ENCODE peak calls at places on chromosomes 2 and 18, in five cellular contexts. One of them, this sample, is unnamed.

GRCh38 chr2:239393401-239393940 is 7.3 kb downstream of the HDAC4 start:
- DNase-seq in HepG2: no peak
- DNase-seq in GM12878: no peak
- DNase-seq in A549: no peak
- DNase-seq in K562: no peak
- DNase-seq in this sample: no peak

GRCh38 chr2:174645316-174645715 is 47.7 kb upstream of the WIPF1 start:
- DNase-seq in HepG2: no peak
- DNase-seq in GM12878: no peak
- DNase-seq in A549: no peak
- DNase-seq in K562: no peak
- DNase-seq in this sample: no peak

GRCh38 chr2:26269571-26270170 is 24.9 kb downstream of the HADHB start:
- DNase-seq in HepG2: no peak
- DNase-seq in GM12878: no peak
- DNase-seq in A549: no peak
- DNase-seq in K562: no peak
- DNase-seq in this sample: no peak

GRCh38 chr2:28356095-28356911 is 36.4 kb upstream of the FOSL2 start:
- DNase-seq in HepG2: no peak
- DNase-seq in GM12878: no peak
- DNase-seq in A549: peak; percentile 38
- DNase-seq in K562: peak; percentile 58
- DNase-seq in this sample: no peak

GRCh38 chr18:48121752-48122151 is 191.3 kb upstream of the SMAD2 start:
- DNase-seq in HepG2: no peak
- DNase-seq in GM12878: no peak
- DNase-seq in A549: no peak
- DNase-seq in K562: no peak
- DNase-seq in this sample: no peak

GRCh38 chr2:105734762-105735538 is 9.8 kb upstream of the NCK2 start:
- DNase-seq in HepG2: no peak
- DNase-seq in GM12878: no peak
- DNase-seq in A549: no peak
- DNase-seq in K562: no peak
- DNase-seq in this sample: no peak

GRCh38 chr2:190820416-190820815 is 60.2 kb upstream of the GLS start:
- DNase-seq in HepG2: no peak
- DNase-seq in GM12878: no peak
- DNase-seq in A549: no peak
- DNase-seq in K562: no peak
- DNase-seq in this sample: no peak

GRCh38 chr2:212995920-212996319 is 155.5 kb downstream of the IKZF2 start:
- DNase-seq in HepG2: no peak
- DNase-seq in GM12878: no peak
- DNase-seq in A549: no peak
- DNase-seq in K562: no peak
- DNase-seq in this sample: no peak

GRCh38 chr18:39591647-39592046 is 2026.0 kb upstream of the CELF4 start:
- DNase-seq in HepG2: no peak
- DNase-seq in GM12878: no peak
- DNase-seq in A549: no peak
- DNase-seq in K562: no peak
- DNase-seq in this sample: peak; percentile 88

GRCh38 chr2:215921884-215922283 is 91.5 kb downstream of the MREG start:
- DNase-seq in HepG2: peak; percentile 55
- DNase-seq in GM12878: no peak
- DNase-seq in A549: peak; percentile 31
- DNase-seq in K562: no peak
- DNase-seq in this sample: no peak

GRCh38 chr2:951224-952006 is 766 bp downstream of the SNTG2 start:
- DNase-seq in HepG2: no peak
- DNase-seq in GM12878: no peak
- DNase-seq in A549: no peak
- DNase-seq in K562: no peak
- DNase-seq in this sample: peak; percentile 72

GRCh38 chr2:63048367-63049171 is 2.1 kb upstream of the OTX1 start:
- DNase-seq in HepG2: no peak
- DNase-seq in GM12878: no peak
- DNase-seq in A549: no peak
- DNase-seq in K562: no peak
- DNase-seq in this sample: peak; percentile 79

GRCh38 chr2:26629346-26629630 is 11.9 kb downstream of the CIB4 start:
- DNase-seq in HepG2: no peak
- DNase-seq in GM12878: no peak
- DNase-seq in A549: no peak
- DNase-seq in K562: no peak
- DNase-seq in this sample: no peak

GRCh38 chr2:226475650-226476049 is 324.0 kb downstream of the IRS1 start:
- DNase-seq in HepG2: no peak
- DNase-seq in GM12878: no peak
- DNase-seq in A549: peak; percentile 56
- DNase-seq in K562: no peak
- DNase-seq in this sample: peak; percentile 7

GRCh38 chr2:238494573-238494961 is 67.8 kb downstream of the ASB1 start:
- DNase-seq in HepG2: no peak
- DNase-seq in GM12878: no peak
- DNase-seq in A549: no peak
- DNase-seq in K562: no peak
- DNase-seq in this sample: no peak

GRCh38 chr2:109722026-109722425 is 72.1 kb upstream of the RGPD5 start:
- DNase-seq in HepG2: no peak
- DNase-seq in GM12878: no peak
- DNase-seq in A549: no peak
- DNase-seq in K562: no peak
- DNase-seq in this sample: no peak

GRCh38 chr2:187614756-187615155 is 60.5 kb upstream of the TFPI start:
- DNase-seq in HepG2: no peak
- DNase-seq in GM12878: no peak
- DNase-seq in A549: no peak
- DNase-seq in K562: no peak
- DNase-seq in this sample: no peak

GRCh38 chr18:79819064-79819725 is 21.5 kb downstream of the KCNG2 start:
- DNase-seq in HepG2: no peak
- DNase-seq in GM12878: no peak
- DNase-seq in A549: no peak
- DNase-seq in K562: no peak
- DNase-seq in this sample: no peak

GRCh38 chr2:128474014-128474961 is 155.6 kb upstream of the HS6ST1 start:
- DNase-seq in HepG2: no peak
- DNase-seq in GM12878: no peak
- DNase-seq in A549: no peak
- DNase-seq in K562: no peak
- DNase-seq in this sample: no peak

GRCh38 chr2:20208487-20208882 is 16.4 kb downstream of the SDC1 start:
- DNase-seq in HepG2: no peak
- DNase-seq in GM12878: no peak
- DNase-seq in A549: no peak
- DNase-seq in K562: no peak
- DNase-seq in this sample: no peak

GRCh38 chr2:218291934-218292699 is at the start of gene TMBIM1:
- DNase-seq in HepG2: peak; percentile 72
- DNase-seq in GM12878: no peak
- DNase-seq in A549: peak; percentile 69
- DNase-seq in K562: peak; percentile 86
- DNase-seq in this sample: peak; percentile 86

GRCh38 chr2:202051499-202052161 is 18.0 kb downstream of the FZD7 start:
- DNase-seq in HepG2: no peak
- DNase-seq in GM12878: no peak
- DNase-seq in A549: no peak
- DNase-seq in K562: no peak
- DNase-seq in this sample: peak; percentile 69

GRCh38 chr18:80159713-80160636 is 50.9 kb downstream of the ADNP2 start:
- DNase-seq in HepG2: no peak
- DNase-seq in GM12878: no peak
- DNase-seq in A549: no peak
- DNase-seq in K562: no peak
- DNase-seq in this sample: peak; percentile 81

GRCh38 chr2:190060019-190060418 is 2.5 kb downstream of the MSTN start:
- DNase-seq in HepG2: no peak
- DNase-seq in GM12878: no peak
- DNase-seq in A549: no peak
- DNase-seq in K562: no peak
- DNase-seq in this sample: no peak

GRCh38 chr18:28584726-28585125 is 407.8 kb upstream of the CDH2 start:
- DNase-seq in HepG2: no peak
- DNase-seq in GM12878: no peak
- DNase-seq in A549: no peak
- DNase-seq in K562: no peak
- DNase-seq in this sample: peak; percentile 81

GRCh38 chr18:44856157-44856556 is 175.5 kb downstream of the SETBP1 start:
- DNase-seq in HepG2: no peak
- DNase-seq in GM12878: no peak
- DNase-seq in A549: no peak
- DNase-seq in K562: no peak
- DNase-seq in this sample: no peak

GRCh38 chr2:186274936-186275575 is 211.0 kb upstream of the ZC3H15 start:
- DNase-seq in HepG2: peak; percentile 27
- DNase-seq in GM12878: no peak
- DNase-seq in A549: peak; percentile 12
- DNase-seq in K562: no peak
- DNase-seq in this sample: peak; percentile 41

GRCh38 chr2:71938659-71939587 is 208.7 kb downstream of the CYP26B1 start:
- DNase-seq in HepG2: no peak
- DNase-seq in GM12878: no peak
- DNase-seq in A549: no peak
- DNase-seq in K562: no peak
- DNase-seq in this sample: no peak

DNA sequence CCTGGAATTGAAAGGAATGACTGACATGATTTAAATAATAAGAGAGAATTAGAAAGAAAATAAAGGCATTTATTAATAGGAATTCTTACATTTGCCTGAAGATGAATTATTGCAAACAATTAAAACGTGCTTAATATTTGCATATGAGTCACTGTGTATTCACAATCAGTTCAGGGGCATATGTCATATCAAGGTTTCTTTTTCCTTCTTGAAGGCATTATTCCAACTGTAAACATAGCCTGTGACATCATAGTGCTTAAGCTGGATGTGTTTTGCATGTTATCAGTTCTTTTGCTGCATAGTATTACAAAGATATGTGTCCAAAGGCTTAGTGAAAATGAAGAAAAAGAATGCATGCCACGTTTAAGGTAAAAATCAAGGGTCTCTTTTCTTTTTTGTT is 80.8 kb downstream of the MEIS1 start:
- DNase-seq in HepG2: no peak
- DNase-seq in GM12878: no peak
- DNase-seq in A549: no peak
- DNase-seq in K562: no peak
- DNase-seq in this sample: no peak
- TF ChIP-seq JUNB in HepG2: no peak
- TF ChIP-seq JUNB in GM12878: no peak
- TF ChIP-seq JUNB in A549: no peak
- TF ChIP-seq JUNB in K562: no peak
- TF ChIP-seq JUNB in this sample: no peak

GRCh38 chr18:43570593-43570992 is 293.3 kb upstream of the SYT4 start:
- DNase-seq in HepG2: no peak
- DNase-seq in GM12878: no peak
- DNase-seq in A549: no peak
- DNase-seq in K562: no peak
- DNase-seq in this sample: peak; percentile 5

GRCh38 chr18:43572165-43572564 is 294.9 kb upstream of the SYT4 start:
- DNase-seq in HepG2: no peak
- DNase-seq in GM12878: no peak
- DNase-seq in A549: no peak
- DNase-seq in K562: no peak
- DNase-seq in this sample: no peak

GRCh38 chr18:43574974-43575373 is 297.7 kb upstream of the SYT4 start:
- DNase-seq in HepG2: no peak
- DNase-seq in GM12878: no peak
- DNase-seq in A549: no peak
- DNase-seq in K562: no peak
- DNase-seq in this sample: no peak

GRCh38 chr18:43571078-43571689 is 293.9 kb upstream of the SYT4 start:
- DNase-seq in HepG2: peak; percentile 27
- DNase-seq in GM12878: no peak
- DNase-seq in A549: peak; percentile 33
- DNase-seq in K562: peak; percentile 8
- DNase-seq in this sample: peak; percentile 82
- TF ChIP-seq JUNB in HepG2: no peak
- TF ChIP-seq JUNB in GM12878: no peak
- TF ChIP-seq JUNB in A549: no peak
- TF ChIP-seq JUNB in K562: no peak
- TF ChIP-seq JUNB in this sample: no peak

GRCh38 chr18:36294031-36294430 is 3.5 kb upstream of the FHOD3 start:
- DNase-seq in HepG2: no peak
- DNase-seq in GM12878: no peak
- DNase-seq in A549: no peak
- DNase-seq in K562: no peak
- DNase-seq in this sample: no peak
- TF ChIP-seq JUNB in HepG2: no peak
- TF ChIP-seq JUNB in GM12878: no peak
- TF ChIP-seq JUNB in A549: no peak
- TF ChIP-seq JUNB in K562: no peak
- TF ChIP-seq JUNB in this sample: no peak

GRCh38 chr2:182642328-182642727 is 73.7 kb upstream of the DNAJC10 start:
- DNase-seq in HepG2: peak; percentile 11
- DNase-seq in GM12878: peak; percentile 27
- DNase-seq in A549: peak; percentile 63
- DNase-seq in K562: peak; percentile 18
- DNase-seq in this sample: peak; percentile 54
- TF ChIP-seq JUNB in HepG2: no peak
- TF ChIP-seq JUNB in GM12878: no peak
- TF ChIP-seq JUNB in A549: no peak
- TF ChIP-seq JUNB in K562: no peak
- TF ChIP-seq JUNB in this sample: no peak